ENCODE peak calls at places on chromosome 9, in five cellular contexts. V is neural progenitor cell, J is mammary epithelial cell, H is PC-9, S is fibroblast of lung. G is an unnamed sample.
A peak's percentile ranks its signal among the peaks of the same experiment; 100 is the strongest.

GRCh38 chr9:109974143-109974917 is 194.3 kb downstream of the PALM2AKAP2 start:
- DNase-seq in S (no peak), V (no peak), H (no peak), J (no peak), G (no peak)

GRCh38 chr9:78973906-78974305 is 597.9 kb upstream of the TLE4 start:
- DNase-seq in H (peak; percentile 41), S (peak; percentile 67), V (no peak), J (peak; percentile 87), G (no peak)

GRCh38 chr9:113998529-113999255 is 79.4 kb downstream of the AMBP start:
- DNase-seq in S (no peak), J (no peak), V (peak; percentile 29), H (no peak), G (no peak)

GRCh38 chr9:14052346-14052745 is 261.6 kb downstream of the NFIB start:
- DNase-seq in V (no peak), S (no peak), H (no peak), J (no peak), G (no peak)

GRCh38 chr9:135463140-135463539 is 16.4 kb upstream of the PPP1R26 start:
- DNase-seq in S (peak; percentile 44), J (peak; percentile 32), V (no peak), H (peak; percentile 77), G (no peak)

GRCh38 chr9:87793292-87793691 is 67.4 kb downstream of the CTSL start:
- DNase-seq in S (peak; percentile 83), V (no peak), J (peak; percentile 70), H (peak; percentile 92), G (no peak)

GRCh38 chr9:72592501-72593403 is 71.3 kb downstream of the TMC1 start:
- DNase-seq in H (peak; percentile 67), S (peak; percentile 49), J (peak; percentile 46), V (peak; percentile 73), G (no peak)

GRCh38 chr9:13857521-13857920 is 456.4 kb downstream of the NFIB start:
- DNase-seq in V (no peak), H (no peak), S (peak; percentile 56), J (peak; percentile 68), G (no peak)

GRCh38 chr9:21018177-21018576 is 13.3 kb downstream of the HACD4 start:
- DNase-seq in H (no peak), J (no peak), S (no peak), V (no peak), G (no peak)

GRCh38 chr9:127897194-127897692 is 2.2 kb downstream of the ST6GALNAC6 start:
- DNase-seq in V (peak; percentile 95), H (no peak), J (no peak), S (peak; percentile 67), G (no peak)

GRCh38 chr9:14238518-14238917 is 75.4 kb downstream of the NFIB start:
- DNase-seq in S (peak; percentile 82), J (peak; percentile 88), H (peak; percentile 93), V (peak; percentile 15), G (no peak)

GRCh38 chr9:33293782-33294181 is 3.5 kb downstream of the NFX1 start:
- DNase-seq in H (no peak), S (no peak), V (no peak), J (no peak), G (no peak)

GRCh38 chr9:20640331-20641187 is 18.3 kb upstream of the MLLT3 start:
- DNase-seq in V (no peak), S (peak; percentile 62), H (no peak), J (peak; percentile 81), G (peak; percentile 88)

GRCh38 chr9:91500509-91501011 is 76.9 kb upstream of the NFIL3 start:
- DNase-seq in S (peak; percentile 96), V (no peak), H (peak; percentile 73), J (peak; percentile 71), G (no peak)

GRCh38 chr9:17942498-17942897 is 363.6 kb downstream of the SH3GL2 start:
- DNase-seq in S (no peak), H (no peak), J (no peak), V (no peak), G (no peak)

GRCh38 chr9:37259906-37260305 is 139.5 kb downstream of the ZCCHC7 start:
- DNase-seq in V (no peak), S (no peak), H (no peak), J (no peak), G (no peak)

GRCh38 chr9:8234286-8234819 is 434.8 kb upstream of the DMAC1 start:
- DNase-seq in S (no peak), V (peak; percentile 87), H (no peak), J (no peak), G (no peak)

GRCh38 chr9:12777149-12778010 is 2.6 kb downstream of the LURAP1L start:
- DNase-seq in H (no peak), S (no peak), V (no peak), J (no peak), G (no peak)

GRCh38 chr9:137237759-137238726 is 3.0 kb upstream of the TUBB4B start:
- DNase-seq in S (no peak), J (no peak), H (no peak), V (no peak), G (no peak)

GRCh38 chr9:95511952-95512750 is 4.6 kb downstream of the PTCH1 start:
- DNase-seq in H (no peak), V (peak; percentile 62), S (no peak), J (no peak), G (no peak)

GRCh38 chr9:86997158-86997557 is 49.9 kb upstream of the GAS1 start:
- DNase-seq in V (peak; percentile 59), H (no peak), J (no peak), S (no peak), G (no peak)

GRCh38 chr9:100472725-100473261 is at the start of gene TMEFF1:
- DNase-seq in H (no peak), V (peak; percentile 94), S (peak; percentile 41), J (peak; percentile 5), G (no peak)

GRCh38 chr9:34085581-34086500 is 37.2 kb upstream of the UBAP2 start:
- DNase-seq in J (no peak), V (no peak), H (no peak), S (no peak), G (no peak)

GRCh38 chr9:128470560-128470959 is 14.8 kb downstream of the ODF2 start:
- DNase-seq in V (no peak), S (peak; percentile 54), J (no peak), H (no peak), G (peak; percentile 71)

GRCh38 chr9:15310448-15310847 is 3.4 kb upstream of the TTC39B start:
- DNase-seq in J (no peak), H (no peak), V (no peak), S (no peak), G (no peak)

GRCh38 chr9:14051459-14051858 is 262.5 kb downstream of the NFIB start:
- DNase-seq in J (peak; percentile 6), H (no peak), V (no peak), S (peak; percentile 64), G (no peak)

GRCh38 chr9:88084816-88085215 is 53.5 kb downstream of the SPATA31C2 start:
- DNase-seq in S (peak; percentile 2), V (no peak), J (peak; percentile 12), H (no peak), G (no peak)

DNA sequence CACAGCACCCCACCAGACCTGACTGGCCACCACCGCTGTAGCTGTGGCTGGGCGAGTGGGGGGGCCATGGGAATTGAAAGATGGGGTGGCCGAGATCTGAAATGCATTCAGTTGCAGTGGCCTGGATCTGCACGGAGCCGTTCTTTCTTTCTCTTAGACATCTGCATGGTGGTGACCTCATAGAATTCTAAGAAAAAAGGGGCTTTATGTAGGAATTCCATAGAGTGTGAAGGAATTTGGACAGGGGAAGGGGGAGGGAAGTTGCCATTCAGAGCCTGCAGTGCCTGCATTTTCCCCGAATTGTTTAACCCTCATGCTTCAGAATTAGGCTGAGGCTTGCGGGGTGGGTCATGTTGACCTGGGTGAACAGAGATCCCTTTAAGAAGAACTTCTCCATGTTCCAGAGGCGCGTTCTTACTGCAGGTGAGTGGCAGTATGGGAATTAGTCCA is 4.9 kb downstream of the NEK6 start:
- DNase-seq in J (no peak), S (peak; percentile 83), V (peak; percentile 74), H (no peak), G (no peak)
- H3K4me3 ChIP-seq in J (no peak overlapping the region), S (no peak overlapping the region), V (peak overlapping the region; percentile 5), H (no peak overlapping the region), G (no peak overlapping the region)

GRCh38 chr9:93182572-93182971 is 1.4 kb upstream of the WNK2 start:
- DNase-seq in S (no peak), J (no peak), V (no peak), H (no peak), G (no peak)

GRCh38 chr9:93183106-93183662 is 755 bp upstream of the WNK2 start:
- DNase-seq in V (no peak), S (no peak), H (no peak), J (no peak), G (no peak)

GRCh38 chr9:93184439-93185221 is 691 bp downstream of the WNK2 start:
- DNase-seq in S (no peak), V (peak; percentile 65), H (no peak), J (peak; percentile 2), G (no peak)

GRCh38 chr9:93185261-93186150 is 1.6 kb downstream of the WNK2 start:
- DNase-seq in V (no peak), J (no peak), H (no peak), S (no peak), G (no peak)

GRCh38 chr9:93183663-93184438 is at the start of gene WNK2:
- DNase-seq in H (no peak), V (peak; percentile 77), J (no peak), S (no peak), G (no peak)
- TF ChIP-seq EZH2 in H (no peak), V (no peak), J (no peak), S (peak; percentile 53), G (no peak)

DNA sequence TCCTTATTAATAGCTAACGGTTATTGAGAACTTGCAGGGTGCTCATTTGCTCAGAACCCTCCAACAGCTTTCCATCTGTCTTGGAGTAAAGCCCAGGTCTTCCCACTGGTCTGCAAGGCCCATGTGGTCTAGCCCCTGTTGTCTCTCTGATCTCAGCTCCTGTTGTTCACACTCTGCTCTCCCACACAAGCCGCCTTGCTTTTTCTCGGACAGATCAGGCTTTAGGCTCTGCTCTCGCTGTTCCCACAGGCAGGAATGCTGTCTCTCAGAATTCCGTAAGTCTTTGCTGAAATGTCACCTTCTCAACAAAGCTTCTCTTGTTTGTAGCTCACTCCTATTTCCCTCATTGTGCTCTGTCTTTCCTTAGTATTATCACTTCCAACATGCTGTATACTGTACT is 34.4 kb downstream of the GPR107 start:
- DNase-seq in H (no peak), J (no peak), S (no peak), V (no peak), G (no peak)
- H3K36me3 ChIP-seq in H (peaks cover 9% of the 10 kb centered on the region), J (peaks cover 11% of the 10 kb centered on the region), S (peaks cover 9% of the 10 kb centered on the region), V (peaks cover 9% of the 10 kb centered on the region), G (peaks cover 30% of the 10 kb centered on the region)

GRCh38 chr9:68704498-68704803 is 589 bp upstream of the PIP5K1B start:
- DNase-seq in H (no peak), J (no peak), V (no peak), S (no peak), G (no peak)
- H3K4me3 ChIP-seq in H (no peak overlapping the region), J (no peak overlapping the region), V (peak overlapping the region; percentile 87), S (no peak overlapping the region), G (no peak overlapping the region)

DNA sequence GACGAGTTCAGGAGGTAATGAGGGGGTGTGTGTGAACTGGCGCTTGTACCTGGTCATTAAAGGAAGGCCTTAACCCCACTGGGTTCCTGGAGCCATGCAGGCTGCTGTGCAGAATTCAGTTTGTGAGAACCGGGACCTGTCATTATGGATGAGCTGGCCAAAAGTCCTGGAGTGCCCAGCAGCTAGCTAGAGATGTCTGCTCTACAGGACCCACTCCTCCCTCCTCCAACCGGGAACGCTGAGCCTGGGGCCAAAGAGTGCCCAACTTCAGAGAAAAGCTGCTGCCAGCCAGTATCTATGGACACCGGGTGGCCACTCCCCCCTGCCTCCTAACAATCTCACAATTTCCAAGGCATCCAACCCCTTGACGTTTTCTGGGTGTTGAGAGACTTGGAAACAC is 1.2 kb downstream of the ENTREP1 start:
- DNase-seq in J (no peak), S (no peak), V (peak; percentile 9), H (no peak), G (no peak)
- TF ChIP-seq EZH2 in J (no peak), S (no peak), V (no peak), H (no peak), G (no peak)

G was measured in SK-N-MC.